ENCODE peak calls at places on chromosome 21, in six cellular contexts. One of them, this sample, is unnamed.
A peak's percentile ranks its signal among the peaks of the same experiment; 100 is the strongest.

GRCh38 chr21:38980416-38981319 is 174.9 kb downstream of the ETS2 start:
- DNase-seq in A549: no peak
- DNase-seq in thyroid gland: no peak
- DNase-seq in tibial nerve: no peak
- DNase-seq in heart left ventricle: no peak
- DNase-seq in neural progenitor cell: no peak
- DNase-seq in this sample: no peak

GRCh38 chr21:31862078-31862477 is 10.7 kb upstream of the HUNK start:
- DNase-seq in tibial nerve: no peak
- DNase-seq in neural progenitor cell: no peak
- DNase-seq in thyroid gland: peak; percentile 65
- DNase-seq in heart left ventricle: no peak
- DNase-seq in A549: no peak
- DNase-seq in this sample: no peak

GRCh38 chr21:21373969-21374368 is 375.8 kb downstream of the NCAM2 start:
- DNase-seq in tibial nerve: no peak
- DNase-seq in thyroid gland: no peak
- DNase-seq in neural progenitor cell: no peak
- DNase-seq in heart left ventricle: no peak
- DNase-seq in A549: no peak
- DNase-seq in this sample: no peak

GRCh38 chr21:28090546-28090945 is 902.1 kb downstream of the LTN1 start:
- DNase-seq in tibial nerve: no peak
- DNase-seq in A549: no peak
- DNase-seq in neural progenitor cell: no peak
- DNase-seq in heart left ventricle: no peak
- DNase-seq in thyroid gland: no peak
- DNase-seq in this sample: no peak

GRCh38 chr21:35095859-35096291 is 46.8 kb upstream of the RUNX1 start:
- DNase-seq in A549: no peak
- DNase-seq in tibial nerve: no peak
- DNase-seq in heart left ventricle: no peak
- DNase-seq in neural progenitor cell: no peak
- DNase-seq in thyroid gland: no peak
- DNase-seq in this sample: peak; percentile 78

GRCh38 chr21:25859264-25859931 is 124.6 kb downstream of the GABPA start:
- DNase-seq in thyroid gland: no peak
- DNase-seq in heart left ventricle: no peak
- DNase-seq in neural progenitor cell: no peak
- DNase-seq in A549: no peak
- DNase-seq in tibial nerve: no peak
- DNase-seq in this sample: no peak

GRCh38 chr21:39332175-39332574 is 16.7 kb downstream of the HMGN1 start:
- DNase-seq in A549: no peak
- DNase-seq in heart left ventricle: no peak
- DNase-seq in thyroid gland: no peak
- DNase-seq in tibial nerve: no peak
- DNase-seq in neural progenitor cell: no peak
- DNase-seq in this sample: peak; percentile 46

GRCh38 chr21:25885880-25886279 is 151.1 kb downstream of the GABPA start:
- DNase-seq in neural progenitor cell: no peak
- DNase-seq in thyroid gland: no peak
- DNase-seq in A549: no peak
- DNase-seq in tibial nerve: no peak
- DNase-seq in heart left ventricle: no peak
- DNase-seq in this sample: no peak

GRCh38 chr21:40421121-40421520 is 425.8 kb downstream of the DSCAM start:
- DNase-seq in A549: no peak
- DNase-seq in neural progenitor cell: no peak
- DNase-seq in tibial nerve: no peak
- DNase-seq in thyroid gland: no peak
- DNase-seq in heart left ventricle: no peak
- DNase-seq in this sample: no peak
- H3K4me1 ChIP-seq in A549: no peaks in the 10 kb centered on the region
- H3K4me1 ChIP-seq in neural progenitor cell: no peaks in the 10 kb centered on the region
- H3K4me1 ChIP-seq in tibial nerve: no peaks in the 10 kb centered on the region
- H3K4me1 ChIP-seq in thyroid gland: no peaks in the 10 kb centered on the region
- H3K4me1 ChIP-seq in heart left ventricle: no peaks in the 10 kb centered on the region
- H3K4me1 ChIP-seq in this sample: no peaks in the 10 kb centered on the region

DNA sequence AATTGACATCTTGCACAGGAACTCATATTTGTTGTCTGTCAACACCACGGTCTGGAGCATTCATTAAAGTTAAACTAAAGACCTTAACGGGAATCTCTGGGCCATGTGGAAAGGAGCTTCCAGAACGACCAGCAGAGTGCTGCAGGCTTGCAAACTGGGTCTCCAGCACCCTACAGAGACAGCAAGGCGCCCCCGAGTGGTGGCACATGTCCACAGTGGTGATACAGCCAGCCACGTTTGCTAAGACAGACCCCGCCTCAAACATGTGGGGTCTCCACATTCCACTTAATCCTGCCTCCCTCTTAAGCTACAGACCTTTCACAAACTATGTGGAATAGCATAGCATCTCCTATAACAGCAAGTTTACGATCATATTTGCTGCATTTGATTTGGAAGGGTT is 96.5 kb upstream of the BACE2 start:
- DNase-seq in neural progenitor cell: peak; percentile 59
- DNase-seq in A549: no peak
- DNase-seq in tibial nerve: no peak
- DNase-seq in thyroid gland: no peak
- DNase-seq in heart left ventricle: no peak
- DNase-seq in this sample: no peak
- TF ChIP-seq CTCF in neural progenitor cell: peak; percentile 53
- TF ChIP-seq CTCF in A549: no peak
- TF ChIP-seq CTCF in tibial nerve: no peak
- TF ChIP-seq CTCF in thyroid gland: no peak
- TF ChIP-seq CTCF in heart left ventricle: no peak
- TF ChIP-seq CTCF in this sample: no peak

DNA sequence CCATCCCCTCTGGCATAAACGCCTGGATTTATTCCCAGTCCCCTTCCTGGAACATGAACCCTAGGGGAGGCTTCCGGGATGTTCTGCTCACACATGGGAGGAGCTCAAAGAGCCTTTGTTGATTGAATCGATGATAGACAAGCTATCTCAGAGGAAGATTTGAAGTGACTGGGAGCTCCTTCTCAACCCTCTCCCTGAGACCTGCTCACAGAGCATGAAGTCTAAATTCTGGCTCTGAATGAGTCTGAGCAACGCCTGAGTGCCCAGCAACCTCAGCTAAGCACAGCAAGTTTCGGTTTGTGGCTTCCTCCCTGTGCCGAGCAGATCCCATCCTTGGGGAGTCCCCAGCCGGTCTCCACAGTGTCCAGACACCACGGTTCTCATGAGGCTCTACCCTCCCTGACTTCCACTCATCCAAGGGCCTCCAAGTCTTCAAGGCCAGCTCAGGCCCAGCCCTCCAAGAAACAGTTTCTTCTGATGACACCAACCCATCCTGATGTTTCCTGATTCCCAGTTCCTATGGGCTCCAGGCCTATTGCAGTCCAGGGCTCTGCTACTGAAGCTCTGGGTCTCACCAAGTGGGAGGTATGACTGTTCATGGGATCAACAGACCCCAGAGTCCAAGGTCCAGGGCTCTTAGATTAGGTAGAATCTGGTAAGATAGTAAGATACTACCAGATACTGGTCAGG is 190.8 kb downstream of the DYRK1A start:
- DNase-seq in heart left ventricle: no peak
- DNase-seq in A549: no peak
- DNase-seq in neural progenitor cell: no peak
- DNase-seq in thyroid gland: peak; percentile 70
- DNase-seq in tibial nerve: no peak
- DNase-seq in this sample: no peak
- H3K27ac ChIP-seq in heart left ventricle: no peak overlapping the region
- H3K27ac ChIP-seq in A549: no peak overlapping the region
- H3K27ac ChIP-seq in neural progenitor cell: no peak overlapping the region
- H3K27ac ChIP-seq in thyroid gland: peak overlapping the region; percentile 59
- H3K27ac ChIP-seq in tibial nerve: no peak overlapping the region
- H3K27ac ChIP-seq in this sample: no peak overlapping the region

GRCh38 chr21:34075760-34076159 is 2.4 kb downstream of the MRPS6 start:
- DNase-seq in neural progenitor cell: no peak
- DNase-seq in thyroid gland: no peak
- DNase-seq in A549: no peak
- DNase-seq in tibial nerve: no peak
- DNase-seq in heart left ventricle: no peak
- DNase-seq in this sample: no peak

GRCh38 chr21:34075099-34075425 is 1.7 kb downstream of the MRPS6 start:
- DNase-seq in thyroid gland: no peak
- DNase-seq in A549: no peak
- DNase-seq in tibial nerve: no peak
- DNase-seq in neural progenitor cell: no peak
- DNase-seq in heart left ventricle: no peak
- DNase-seq in this sample: no peak

GRCh38 chr21:34077888-34078287 is 4.5 kb downstream of the MRPS6 start:
- DNase-seq in heart left ventricle: no peak
- DNase-seq in neural progenitor cell: no peak
- DNase-seq in thyroid gland: no peak
- DNase-seq in A549: no peak
- DNase-seq in tibial nerve: no peak
- DNase-seq in this sample: no peak

GRCh38 chr21:34078915-34079314 is 5.5 kb downstream of the MRPS6 start:
- DNase-seq in tibial nerve: no peak
- DNase-seq in heart left ventricle: no peak
- DNase-seq in thyroid gland: peak; percentile 45
- DNase-seq in A549: no peak
- DNase-seq in neural progenitor cell: no peak
- DNase-seq in this sample: no peak

GRCh38 chr21:34076835-34077234 is 3.5 kb downstream of the MRPS6 start:
- DNase-seq in heart left ventricle: no peak
- DNase-seq in A549: no peak
- DNase-seq in tibial nerve: no peak
- DNase-seq in thyroid gland: no peak
- DNase-seq in neural progenitor cell: no peak
- DNase-seq in this sample: no peak
- H3K4me1 ChIP-seq in heart left ventricle: peaks cover 5% of the 10 kb centered on the region
- H3K4me1 ChIP-seq in A549: peaks cover 24% of the 10 kb centered on the region
- H3K4me1 ChIP-seq in tibial nerve: peaks cover 85% of the 10 kb centered on the region
- H3K4me1 ChIP-seq in thyroid gland: peaks cover 46% of the 10 kb centered on the region
- H3K4me1 ChIP-seq in neural progenitor cell: peaks cover 58% of the 10 kb centered on the region
- H3K4me1 ChIP-seq in this sample: peaks cover 55% of the 10 kb centered on the region

GRCh38 chr21:32918467-32919140 is 107.1 kb upstream of the OLIG2 start:
- DNase-seq in heart left ventricle: no peak
- DNase-seq in tibial nerve: no peak
- DNase-seq in thyroid gland: no peak
- DNase-seq in neural progenitor cell: peak; percentile 76
- DNase-seq in A549: no peak
- DNase-seq in this sample: no peak

GRCh38 chr21:32925098-32925497 is 100.6 kb upstream of the OLIG2 start:
- DNase-seq in A549: no peak
- DNase-seq in heart left ventricle: no peak
- DNase-seq in thyroid gland: no peak
- DNase-seq in tibial nerve: no peak
- DNase-seq in neural progenitor cell: no peak
- DNase-seq in this sample: no peak

GRCh38 chr21:32917392-32918135 is 108.2 kb upstream of the OLIG2 start:
- DNase-seq in neural progenitor cell: no peak
- DNase-seq in thyroid gland: no peak
- DNase-seq in heart left ventricle: peak; percentile 6
- DNase-seq in tibial nerve: peak; percentile 26
- DNase-seq in A549: no peak
- DNase-seq in this sample: no peak

GRCh38 chr21:32920474-32920873 is 105.3 kb upstream of the OLIG2 start:
- DNase-seq in heart left ventricle: no peak
- DNase-seq in thyroid gland: no peak
- DNase-seq in tibial nerve: no peak
- DNase-seq in A549: no peak
- DNase-seq in neural progenitor cell: no peak
- DNase-seq in this sample: no peak

GRCh38 chr21:32921632-32922230 is 104.0 kb upstream of the OLIG2 start:
- DNase-seq in tibial nerve: no peak
- DNase-seq in heart left ventricle: no peak
- DNase-seq in A549: no peak
- DNase-seq in thyroid gland: peak; percentile 7
- DNase-seq in neural progenitor cell: peak; percentile 50
- DNase-seq in this sample: no peak
- TF ChIP-seq CTCF in tibial nerve: no peak
- TF ChIP-seq CTCF in heart left ventricle: no peak
- TF ChIP-seq CTCF in A549: no peak
- TF ChIP-seq CTCF in thyroid gland: no peak
- TF ChIP-seq CTCF in neural progenitor cell: peak; percentile 64
- TF ChIP-seq CTCF in this sample: peak; percentile 33

DNA sequence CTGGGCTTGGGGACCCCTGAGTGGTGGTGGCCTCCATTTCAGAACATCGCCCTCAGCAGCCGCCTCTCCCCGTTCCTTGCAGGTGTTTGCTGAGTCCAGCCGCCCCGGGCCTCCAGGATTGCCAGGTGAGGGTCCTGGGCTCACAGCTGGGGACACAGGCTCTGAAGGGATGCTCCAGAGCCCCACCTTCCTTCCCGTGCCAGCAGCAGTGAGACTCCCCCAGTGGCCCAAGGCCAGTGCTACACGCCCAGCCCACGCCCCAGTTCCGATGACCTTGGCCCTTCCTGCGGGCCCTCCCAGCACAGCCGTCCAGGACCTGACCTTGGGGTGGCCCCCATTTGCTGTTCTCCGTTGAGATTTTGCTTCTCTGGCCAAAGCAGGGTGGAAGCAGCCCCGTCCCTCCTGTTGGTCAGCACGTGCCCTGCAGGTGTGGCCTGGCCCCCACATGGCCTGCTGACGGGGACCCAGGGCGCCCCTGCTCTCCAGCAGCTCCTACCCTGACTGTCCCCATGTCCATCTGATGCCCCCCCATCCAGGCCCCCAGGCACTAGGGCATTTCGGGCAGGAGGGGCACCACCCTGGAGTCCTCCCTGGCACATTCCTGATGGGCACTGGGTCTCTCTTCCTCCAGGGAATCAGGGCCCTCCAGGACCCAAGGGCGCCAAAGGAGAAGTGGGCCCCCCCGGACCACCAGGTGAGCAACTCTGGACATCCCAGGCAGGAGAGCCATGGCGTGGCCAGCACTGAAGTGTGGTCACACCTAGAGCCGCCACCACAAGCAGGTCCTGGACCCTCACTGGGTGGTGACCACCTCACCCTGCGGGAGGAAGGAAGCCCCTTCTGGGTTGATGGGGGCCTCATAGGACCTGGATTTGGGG is 45.0 kb downstream of the SLC19A1 start:
- DNase-seq in neural progenitor cell: no peak
- DNase-seq in A549: no peak
- DNase-seq in heart left ventricle: no peak
- DNase-seq in tibial nerve: no peak
- DNase-seq in thyroid gland: no peak
- DNase-seq in this sample: no peak
- H3K27ac ChIP-seq in neural progenitor cell: no peak overlapping the region
- H3K27ac ChIP-seq in A549: no peak overlapping the region
- H3K27ac ChIP-seq in heart left ventricle: no peak overlapping the region
- H3K27ac ChIP-seq in tibial nerve: no peak overlapping the region
- H3K27ac ChIP-seq in thyroid gland: no peak overlapping the region
- H3K27ac ChIP-seq in this sample: no peak overlapping the region

DNA sequence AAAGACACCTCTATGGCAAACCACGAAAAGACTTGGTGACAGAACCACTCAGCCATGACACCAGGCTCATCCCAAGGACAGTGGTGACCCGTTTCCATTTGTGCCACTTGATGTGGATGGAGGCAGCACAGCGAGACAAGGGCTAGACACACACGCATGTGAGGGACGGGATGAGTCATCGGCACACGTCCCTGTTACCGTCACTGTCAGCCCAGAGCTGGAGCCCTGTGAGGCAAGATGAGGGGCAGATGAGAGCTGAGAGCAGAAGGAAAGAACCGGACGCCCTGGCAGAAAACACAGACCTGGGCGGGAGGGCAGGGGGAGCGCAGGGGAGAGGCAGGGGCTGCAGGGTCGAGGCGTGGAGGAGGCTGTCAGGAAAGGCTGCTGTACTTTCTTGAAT is 57.8 kb downstream of the SIK1 start:
- DNase-seq in tibial nerve: peak; percentile 27
- DNase-seq in heart left ventricle: no peak
- DNase-seq in thyroid gland: no peak
- DNase-seq in neural progenitor cell: no peak
- DNase-seq in A549: peak; percentile 42
- DNase-seq in this sample: peak; percentile 35
- H3K4me1 ChIP-seq in tibial nerve: no peaks in the 10 kb centered on the region
- H3K4me1 ChIP-seq in heart left ventricle: peaks cover 4% of the 10 kb centered on the region
- H3K4me1 ChIP-seq in thyroid gland: peaks cover 25% of the 10 kb centered on the region
- H3K4me1 ChIP-seq in neural progenitor cell: peaks cover 5% of the 10 kb centered on the region
- H3K4me1 ChIP-seq in A549: peaks cover 13% of the 10 kb centered on the region
- H3K4me1 ChIP-seq in this sample: peaks cover 18% of the 10 kb centered on the region

This sample was measured in cardiac muscle cell.